ENCODE peak calls at places on chromosomes 16 and 17, in six cellular contexts. L is nephron progenitor cell, I is B cell, P is BJ, G is astrocyte of the spinal cord, V is GM13977. M is an unnamed sample.

GRCh38 chr17:79740413-79740812 is 9.7 kb downstream of the ENPP7 start:
- DNase-seq in L (no peak), I (no peak), V (no peak), G (no peak), P (no peak), M (no peak)

GRCh38 chr16:89442990-89443726 is 47.2 kb downstream of the ANKRD11 start:
- DNase-seq in I (no peak), G (peak; percentile 58), P (no peak), V (no peak), L (peak; percentile 18), M (no peak)

GRCh38 chr16:25009822-25010221 is 5.3 kb downstream of the ARHGAP17 start:
- DNase-seq in G (no peak), P (no peak), L (no peak), I (no peak), V (no peak), M (no peak)

GRCh38 chr16:7921360-7921759 is 588.7 kb downstream of the RBFOX1 start:
- DNase-seq in P (no peak), G (no peak), I (no peak), V (no peak), L (no peak), M (no peak)

GRCh38 chr17:4892499-4893221 is 6.7 kb upstream of the C17orf107 start:
- DNase-seq in V (no peak), G (no peak), L (peak; percentile 75), P (no peak), I (peak; percentile 28), M (no peak)

GRCh38 chr17:40777971-40778370 is 4.4 kb downstream of the KRT27 start:
- DNase-seq in G (no peak), I (no peak), V (no peak), P (no peak), L (no peak), M (no peak)

GRCh38 chr17:51214920-51215319 is 44.9 kb downstream of the MBTD1 start:
- DNase-seq in L (no peak), V (no peak), G (no peak), P (no peak), I (no peak), M (no peak)

GRCh38 chr17:70613681-70614080 is 444.3 kb downstream of the KCNJ2 start:
- DNase-seq in V (no peak), P (no peak), I (no peak), L (no peak), G (no peak), M (no peak)

GRCh38 chr16:56424791-56425438 is 430 bp downstream of the AMFR start:
- DNase-seq in P (no peak), L (peak; percentile 67), G (peak; percentile 5), V (no peak), I (peak; percentile 55), M (no peak)

GRCh38 chr17:75048396-75048933 is 1.4 kb downstream of the KCTD2 start:
- DNase-seq in V (no peak), P (no peak), L (no peak), I (no peak), G (no peak), M (no peak)

GRCh38 chr17:35082073-35082657 is 18.7 kb upstream of the RFFL start:
- DNase-seq in I (no peak), V (no peak), P (peak; percentile 74), G (peak; percentile 77), L (no peak), M (peak; percentile 19)

GRCh38 chr17:80414803-80415625 is at the start of gene ENDOV:
- DNase-seq in P (peak; percentile 29), L (peak; percentile 94), I (peak; percentile 99), G (peak; percentile 95), V (peak; percentile 99), M (peak; percentile 98)

GRCh38 chr17:55843785-55844184 is 92.9 kb downstream of the PCTP start:
- DNase-seq in P (no peak), G (no peak), V (no peak), I (no peak), L (no peak), M (no peak)

GRCh38 chr16:75203667-75204409 is 3.1 kb downstream of the CTRB2 start:
- DNase-seq in V (no peak), G (no peak), I (no peak), L (no peak), P (no peak), M (no peak)

GRCh38 chr16:6428861-6429260 is 903.8 kb upstream of the RBFOX1 start:
- DNase-seq in V (no peak), I (no peak), G (no peak), L (no peak), P (no peak), M (no peak)

GRCh38 chr17:2157081-2157480 is 102.2 kb downstream of the HIC1 start:
- DNase-seq in G (peak; percentile 81), I (no peak), L (no peak), P (no peak), V (no peak), M (no peak)

GRCh38 chr17:30600062-30600829 is 123.0 kb downstream of the GOSR1 start:
- DNase-seq in I (peak; percentile 87), L (peak; percentile 84), G (peak; percentile 81), P (no peak), V (peak; percentile 91), M (peak; percentile 93)

GRCh38 chr16:57955572-57955971 is 15.4 kb downstream of the CNGB1 start:
- DNase-seq in V (no peak), G (no peak), L (no peak), P (no peak), I (no peak), M (no peak)

GRCh38 chr17:42675348-42675983 is 1.3 kb downstream of the PLEKHH3 start:
- DNase-seq in G (no peak), L (no peak), V (no peak), I (peak; percentile 58), P (no peak), M (no peak)

GRCh38 chr16:85329059-85329812 is 217.0 kb upstream of the CIBAR2 start:
- DNase-seq in I (no peak), V (no peak), G (peak; percentile 61), L (peak; percentile 53), P (no peak), M (no peak)

GRCh38 chr17:19937522-19937921 is 40.1 kb downstream of the AKAP10 start:
- DNase-seq in I (no peak), L (no peak), P (no peak), G (no peak), V (no peak), M (no peak)

GRCh38 chr17:45782889-45783592 is 1.1 kb upstream of the CRHR1 start:
- DNase-seq in P (no peak), L (peak; percentile 88), G (no peak), I (peak; percentile 54), V (peak; percentile 58), M (peak; percentile 50)

GRCh38 chr17:50931003-50931878 is 65.1 kb upstream of the TOB1 start:
- DNase-seq in L (peak; percentile 62), V (peak; percentile 75), P (no peak), G (peak; percentile 86), I (peak; percentile 59), M (peak; percentile 70)

GRCh38 chr16:55010492-55011260 is 80.0 kb downstream of the IRX5 start:
- DNase-seq in G (no peak), L (no peak), V (no peak), I (no peak), P (no peak), M (no peak)

GRCh38 chr17:6218333-6218732 is 148.2 kb downstream of the WSCD1 start:
- DNase-seq in P (no peak), V (no peak), I (no peak), L (no peak), G (no peak), M (no peak)

GRCh38 chr16:64730261-64730660 is 391.6 kb downstream of the CDH11 start:
- DNase-seq in P (no peak), I (no peak), L (no peak), G (peak; percentile 16), V (no peak), M (no peak)

GRCh38 chr17:59311051-59311468 is 20.4 kb upstream of the YPEL2 start:
- DNase-seq in V (peak; percentile 74), L (peak; percentile 35), P (no peak), G (peak; percentile 42), I (peak; percentile 59), M (peak; percentile 74)

GRCh38 chr16:51150894-51151320 is at the start of gene SALL1:
- DNase-seq in V (no peak), G (no peak), I (no peak), P (no peak), L (peak; percentile 33), M (no peak)

GRCh38 chr16:67726106-67727034 is 7.3 kb upstream of the GFOD2 start:
- DNase-seq in P (no peak), I (no peak), L (no peak), G (no peak), V (no peak), M (no peak)

GRCh38 chr17:290121-290521 is 62.5 kb downstream of the RPH3AL start:
- DNase-seq in L (no peak), I (no peak), G (no peak), P (no peak), V (no peak), M (no peak)

DNA sequence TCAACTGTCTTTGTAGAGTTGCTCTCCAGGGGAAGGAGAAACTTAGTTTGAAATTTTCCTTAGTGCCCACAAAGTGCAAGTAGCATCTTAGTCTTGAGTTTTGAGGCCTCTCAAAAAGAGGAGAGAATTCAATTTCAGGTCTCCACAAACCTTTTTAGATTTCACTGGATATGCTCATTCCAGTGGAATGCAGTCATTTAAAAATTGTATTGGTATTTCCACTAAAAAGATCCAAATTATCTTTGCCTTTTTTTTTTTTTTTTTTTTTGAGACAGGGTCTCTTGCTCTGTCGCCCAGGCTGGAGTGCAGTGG is 6.9 kb upstream of the FOXJ1 start:
- DNase-seq in L (no peak), P (no peak), I (no peak), V (no peak), G (no peak), M (no peak)
- TF ChIP-seq CTCF in L (no peak), P (no peak), I (no peak), V (no peak), G (no peak), M (no peak)

DNA sequence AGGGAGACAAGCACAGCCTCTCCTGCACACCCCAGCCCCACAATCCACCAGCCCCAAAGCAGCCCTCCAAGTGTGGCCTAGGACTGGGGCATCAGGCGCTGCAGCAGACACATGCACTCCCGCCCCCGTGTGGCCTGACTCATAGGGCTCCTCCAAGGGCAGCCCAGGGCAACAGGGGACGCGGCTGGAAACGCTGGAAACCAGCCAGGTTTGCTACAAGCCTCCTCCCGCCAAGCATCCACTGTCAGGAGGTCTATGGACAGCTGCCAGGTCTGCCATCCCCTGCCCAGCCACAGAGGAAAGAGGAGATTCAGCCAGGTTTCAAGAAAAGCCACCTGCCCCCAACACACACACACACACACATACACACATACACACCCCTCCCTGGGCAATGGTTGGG is 25.8 kb downstream of the SRCIN1 start:
- DNase-seq in P (no peak), I (no peak), V (no peak), L (peak; percentile 49), G (no peak), M (no peak)
- TF ChIP-seq CTCF in P (peak; percentile 10), I (no peak), V (peak; percentile 30), L (no peak), G (peak; percentile 17), M (peak; percentile 28)

GRCh38 chr17:82871056-82871775 is 31.4 kb upstream of the ZNF750 start:
- DNase-seq in I (peak; percentile 89), G (no peak), V (peak; percentile 89), L (no peak), P (no peak), M (peak; percentile 91)
- TF ChIP-seq CTCF in I (peak; percentile 73), G (no peak), V (peak; percentile 29), L (no peak), P (no peak), M (no peak)

GRCh38 chr16:47499080-47499699 is 38.1 kb downstream of the PHKB start:
- DNase-seq in G (no peak), V (no peak), I (no peak), P (no peak), L (no peak), M (no peak)
- TF ChIP-seq CTCF in G (no peak), V (no peak), I (no peak), P (no peak), L (no peak), M (no peak)

M was measured in GM20000.